ENCODE peak calls at places on chromosomes 12 and 14, in six cellular contexts. D is retina, U is ELF-1, Z is Caki2, G is activated gamma-delta T cell, L is myocyte. J is an unnamed sample.

GRCh38 chr12:109818900-109819500 is 14.2 kb downstream of the TRPV4 start:
- DNase-seq in D (no peak), U (no peak), Z (no peak), G (no peak), L (no peak), J (no peak)

GRCh38 chr14:24368562-24369252 is 723 bp downstream of the NFATC4 start:
- DNase-seq in D (peak), U (no peak), Z (no peak), G (peak), L (peak), J (no peak)

GRCh38 chr12:51200806-51201205 is 17.1 kb downstream of the POU6F1 start:
- DNase-seq in D (no peak), U (no peak), Z (no peak), G (no peak), L (no peak), J (no peak)

GRCh38 chr14:61476737-61477410 is 155.5 kb downstream of the PRKCH start:
- DNase-seq in D (no peak), U (no peak), Z (peak), G (no peak), L (peak), J (peak)

GRCh38 chr14:100083706-100084105 is 18.5 kb downstream of the EVL start:
- DNase-seq in D (no peak), U (no peak), Z (no peak), G (no peak), L (no peak), J (no peak)

GRCh38 chr12:110689601-110690430 is 901 bp upstream of the HVCN1 start:
- DNase-seq in D (no peak), U (peak), Z (no peak), G (peak), L (no peak), J (no peak)

GRCh38 chr12:133202493-133203343 is 21.4 kb downstream of the ZNF268 start:
- DNase-seq in D (no peak), U (no peak), Z (peak), G (no peak), L (peak), J (no peak)

GRCh38 chr14:85622106-85622505 is 92.2 kb downstream of the FLRT2 start:
- DNase-seq in D (no peak), U (peak), Z (no peak), G (no peak), L (no peak), J (no peak)

GRCh38 chr14:61737913-61738312 is 24.3 kb upstream of the SNAPC1 start:
- DNase-seq in D (no peak), U (no peak), Z (no peak), G (no peak), L (no peak), J (no peak)

GRCh38 chr14:58243790-58244555 is 670 bp upstream of the PSMA3 start:
- DNase-seq in D (no peak), U (no peak), Z (peak), G (no peak), L (peak), J (no peak)

GRCh38 chr14:71497645-71498086 is 434.6 kb upstream of the RGS6 start:
- DNase-seq in D (no peak), U (no peak), Z (no peak), G (no peak), L (peak), J (no peak)

GRCh38 chr12:54592316-54592715 is 3.9 kb upstream of the PPP1R1A start:
- DNase-seq in D (no peak), U (no peak), Z (peak), G (no peak), L (peak), J (no peak)

GRCh38 chr12:119423285-119423684 is 88.8 kb downstream of the CCDC60 start:
- DNase-seq in D (no peak), U (peak), Z (no peak), G (no peak), L (no peak), J (no peak)

GRCh38 chr12:87924149-87924548 is 105.1 kb downstream of the C12orf50 start:
- DNase-seq in D (no peak), U (no peak), Z (no peak), G (no peak), L (peak), J (no peak)

GRCh38 chr12:29656762-29657538 is 126.8 kb downstream of the TMTC1 start:
- DNase-seq in D (no peak), U (no peak), Z (no peak), G (no peak), L (peak), J (no peak)

GRCh38 chr12:109741970-109742372 is 28.3 kb downstream of the FAM222A start:
- DNase-seq in D (no peak), U (no peak), Z (no peak), G (no peak), L (no peak), J (no peak)

GRCh38 chr14:39946796-39947195 is 514.6 kb upstream of the FBXO33 start:
- DNase-seq in D (no peak), U (no peak), Z (peak), G (no peak), L (no peak), J (peak)

GRCh38 chr14:64707661-64708060 is 3.4 kb downstream of the PLEKHG3 start:
- DNase-seq in D (no peak), U (no peak), Z (no peak), G (no peak), L (no peak), J (peak)

GRCh38 chr12:110983811-110984210 is 63.4 kb upstream of the MYL2 start:
- DNase-seq in D (no peak), U (no peak), Z (no peak), G (no peak), L (no peak), J (no peak)

GRCh38 chr12:65668981-65669695 is 155.1 kb upstream of the HMGA2 start:
- DNase-seq in D (no peak), U (no peak), Z (no peak), G (no peak), L (no peak), J (no peak)

GRCh38 chr14:69879175-69880047 is at the start of gene SMOC1:
- DNase-seq in D (peak), U (peak), Z (peak), G (no peak), L (no peak), J (peak)

GRCh38 chr14:54650331-54651017 is 83.5 kb downstream of the SAMD4A start:
- DNase-seq in D (no peak), U (peak), Z (peak), G (no peak), L (peak), J (no peak)

GRCh38 chr12:31362759-31363415 is 36.9 kb upstream of the SINHCAF start:
- DNase-seq in D (peak), U (peak), Z (peak), G (no peak), L (no peak), J (no peak)

GRCh38 chr14:91041450-91041849 is 19.0 kb downstream of the RPS6KA5 start:
- DNase-seq in D (no peak), U (no peak), Z (no peak), G (no peak), L (peak), J (no peak)

GRCh38 chr12:99609455-99610181 is 37.9 kb upstream of the GARIN6 start:
- DNase-seq in D (no peak), U (peak), Z (no peak), G (no peak), L (no peak), J (no peak)

GRCh38 chr12:88145567-88146347 is 3.6 kb downstream of the TMTC3 start:
- DNase-seq in D (no peak), U (no peak), Z (peak), G (no peak), L (no peak), J (no peak)

J was measured in non-pigmented ciliary epithelial cell.